ENCODE peak calls at places on chromosomes 11 and 22, in seven cellular contexts. Z is SK-N-SH, M is body of pancreas, G is colonic mucosa, K is kidney, S is pancreas, C is HCT116. D is an unnamed sample. For H3K4me1, the result is how much of the 10 kb centered on the place peaks cover.

GRCh38 chr11:86592659-86593451 is 79.6 kb downstream of the ME3 start:
- DNase-seq in Z (peak), M (peak), G (peak), K (no peak), S (peak), C (peak), D (no peak)

GRCh38 chr22:48736593-48737460 is 1090.8 kb downstream of the BRD1 start:
- DNase-seq in Z (no peak), M (no peak), G (no peak), K (peak), S (no peak), C (no peak), D (no peak)

GRCh38 chr22:37633082-37633692 is 6.3 kb upstream of the SH3BP1 start:
- DNase-seq in Z (no peak), M (no peak), G (no peak), K (no peak), S (no peak), C (no peak), D (no peak)

GRCh38 chr11:114563077-114563476 is 3.4 kb upstream of the NXPE1 start:
- DNase-seq in Z (no peak), M (no peak), G (no peak), K (no peak), S (no peak), C (peak), D (no peak)

GRCh38 chr11:121681536-121681935 is 228.8 kb upstream of the SORL1-AS1 start:
- DNase-seq in Z (no peak), M (no peak), G (no peak), K (no peak), S (no peak), C (no peak), D (no peak)

GRCh38 chr22:43869799-43870198 is 7.5 kb upstream of the SULT4A1 start:
- DNase-seq in Z (no peak), M (no peak), G (no peak), K (no peak), S (no peak), C (no peak), D (no peak)

GRCh38 chr11:121206810-121207209 is 85.8 kb upstream of the SC5D start:
- DNase-seq in Z (no peak), M (no peak), G (no peak), K (no peak), S (no peak), C (no peak), D (no peak)

GRCh38 chr22:47192651-47193437 is 430.4 kb downstream of the TBC1D22A start:
- DNase-seq in Z (no peak), M (no peak), G (peak), K (peak), S (no peak), C (peak), D (no peak)

GRCh38 chr11:105937738-105938137 is 84.3 kb downstream of the MSANTD4 start:
- DNase-seq in Z (no peak), M (no peak), G (no peak), K (no peak), S (no peak), C (peak), D (no peak)

GRCh38 chr22:39569066-39569465 is 1.5 kb upstream of the CACNA1I start:
- DNase-seq in Z (no peak), M (no peak), G (no peak), K (no peak), S (no peak), C (no peak), D (no peak)

GRCh38 chr11:83194284-83195175 is 1.0 kb downstream of the ANKRD42 start:
- DNase-seq in Z (peak), M (peak), G (peak), K (peak), S (peak), C (no peak), D (no peak)

GRCh38 chr11:15114501-15115475 is at the start of gene INSC:
- DNase-seq in Z (peak), M (no peak), G (no peak), K (no peak), S (peak), C (no peak), D (no peak)

GRCh38 chr11:76166314-76166713 is 40.0 kb downstream of the WNT11 start:
- DNase-seq in Z (no peak), M (no peak), G (no peak), K (no peak), S (no peak), C (no peak), D (no peak)

GRCh38 chr11:116312560-116313340 is 460.0 kb downstream of the BUD13 start:
- DNase-seq in Z (peak), M (peak), G (peak), K (peak), S (peak), C (no peak), D (no peak)

GRCh38 chr22:50267591-50268390 is 2.4 kb downstream of the MAPK11 start:
- DNase-seq in Z (peak), M (peak), G (peak), K (no peak), S (peak), C (no peak), D (no peak)

GRCh38 chr11:79428406-79428805 is 12.4 kb downstream of the TENM4 start:
- DNase-seq in Z (no peak), M (no peak), G (no peak), K (no peak), S (no peak), C (no peak), D (no peak)

GRCh38 chr11:106446961-106447360 is 369.5 kb downstream of the AASDHPPT start:
- DNase-seq in Z (no peak), M (no peak), G (no peak), K (no peak), S (no peak), C (no peak), D (no peak)

GRCh38 chr11:126654886-126655806 is 299.7 kb downstream of the ST3GAL4 start:
- DNase-seq in Z (no peak), M (no peak), G (no peak), K (no peak), S (no peak), C (no peak), D (no peak)

GRCh38 chr11:112200252-112200651 is 24.9 kb downstream of the BCO2 start:
- DNase-seq in Z (no peak), M (no peak), G (no peak), K (no peak), S (no peak), C (no peak), D (no peak)

GRCh38 chr22:32996702-32997101 is 61.5 kb downstream of the SYN3 start:
- DNase-seq in Z (no peak), M (no peak), G (no peak), K (peak), S (no peak), C (no peak), D (no peak)

GRCh38 chr11:120482149-120482548 is 29.4 kb upstream of the GRIK4 start:
- DNase-seq in Z (no peak), M (peak), G (no peak), K (no peak), S (no peak), C (peak), D (no peak)

GRCh38 chr11:130131957-130132850 is 27.4 kb upstream of the ST14 start:
- DNase-seq in Z (peak), M (peak), G (peak), K (no peak), S (peak), C (peak), D (no peak)

GRCh38 chr11:58832246-58832645 is 12.3 kb downstream of the GLYATL2 start:
- DNase-seq in Z (no peak), M (no peak), G (peak), K (no peak), S (no peak), C (no peak), D (no peak)

GRCh38 chr11:132058211-132058772 is 687.9 kb downstream of the NTM start:
- DNase-seq in Z (no peak), M (peak), G (no peak), K (no peak), S (no peak), C (no peak), D (no peak)

GRCh38 chr22:50270302-50271010 is at the start of gene MAPK11:
- DNase-seq in Z (peak), M (peak), G (peak), K (peak), S (peak), C (no peak), D (no peak)

GRCh38 chr22:22849640-22850610 is 37.7 kb upstream of the IGLL5 start:
- DNase-seq in Z (no peak), M (no peak), G (no peak), K (no peak), S (no peak), C (no peak), D (no peak)

GRCh38 chr22:23684561-23685031 is 6.2 kb upstream of the RGL4 start:
- DNase-seq in Z (no peak), M (no peak), G (no peak), K (no peak), S (no peak), C (no peak), D (no peak)

GRCh38 chr22:32660292-32660691 is 141.2 kb upstream of the TIMP3 start:
- DNase-seq in Z (peak), M (peak), G (peak), K (no peak), S (peak), C (peak), D (no peak)

GRCh38 chr11:29627541-29627940 is 389.3 kb downstream of the KCNA4 start:
- DNase-seq in Z (no peak), M (no peak), G (no peak), K (no peak), S (no peak), C (no peak), D (no peak)

GRCh38 chr11:27950339-27950738 is 157.6 kb downstream of the KIF18A start:
- DNase-seq in Z (no peak), M (no peak), G (no peak), K (no peak), S (no peak), C (no peak), D (no peak)

GRCh38 chr22:18095101-18095805 is 15.4 kb upstream of the TUBA8 start:
- DNase-seq in Z (no peak), M (no peak), G (no peak), K (no peak), S (no peak), C (no peak), D (no peak)

GRCh38 chr11:122843281-122844150 is 5.2 kb downstream of the CRTAM start:
- DNase-seq in Z (no peak), M (peak), G (no peak), K (no peak), S (no peak), C (no peak), D (no peak)

GRCh38 chr11:114785820-114786219 is 107.5 kb downstream of the NXPE2 start:
- DNase-seq in Z (no peak), M (no peak), G (no peak), K (no peak), S (no peak), C (no peak), D (no peak)

GRCh38 chr11:106821291-106821690 is 197.0 kb downstream of the GUCY1A2 start:
- DNase-seq in Z (no peak), M (no peak), G (no peak), K (no peak), S (no peak), C (no peak), D (no peak)

GRCh38 chr11:117670443-117670842 is 126.6 kb downstream of the DSCAML1 start:
- DNase-seq in Z (no peak), M (no peak), G (no peak), K (no peak), S (no peak), C (no peak), D (no peak)

GRCh38 chr22:48391820-48392219 is 1435.9 kb downstream of the BRD1 start:
- DNase-seq in Z (no peak), M (no peak), G (no peak), K (no peak), S (no peak), C (no peak), D (no peak)

GRCh38 chr22:26903030-26903856 is 245.9 kb downstream of the MIAT start:
- DNase-seq in Z (no peak), M (no peak), G (no peak), K (peak), S (no peak), C (no peak), D (no peak)

DNA sequence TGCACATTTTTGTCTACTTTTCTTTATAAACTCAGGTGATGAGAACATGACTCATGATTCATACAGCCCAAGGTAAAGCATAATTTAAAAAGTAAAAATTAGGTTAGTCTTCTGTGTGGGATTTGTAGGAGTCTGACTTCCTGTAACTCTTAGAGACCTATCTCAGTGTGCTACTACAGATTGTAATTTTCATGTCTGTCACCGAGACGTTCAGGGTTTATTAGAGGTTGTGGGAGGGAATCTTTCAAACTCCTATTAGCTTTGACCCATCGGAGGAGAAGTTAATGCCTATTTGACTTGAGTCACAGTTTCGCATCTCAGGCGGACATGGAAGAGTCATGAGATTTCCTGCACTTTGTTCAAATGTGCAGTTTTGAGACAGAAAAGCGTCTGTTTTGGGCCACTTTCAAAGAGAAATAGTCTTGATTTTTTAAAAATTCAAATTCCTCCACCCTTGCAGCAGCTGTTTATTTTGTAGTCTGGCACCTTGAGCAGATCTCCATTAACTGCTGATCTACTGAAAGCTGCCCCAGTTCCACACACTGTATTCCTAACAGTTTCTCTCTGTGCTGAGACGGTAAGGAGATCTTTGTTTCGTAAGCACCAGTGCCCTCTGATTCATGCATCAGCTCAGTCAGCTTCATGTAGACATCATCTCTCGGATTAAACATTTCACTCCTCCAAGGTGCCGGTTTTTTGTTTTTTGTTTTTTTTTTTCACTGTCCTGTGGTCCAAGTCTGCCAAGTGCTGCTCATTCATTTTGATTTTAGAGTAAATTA is 24.3 kb downstream of the ALKBH3 start:
- DNase-seq in Z (no peak), M (no peak), G (no peak), K (no peak), S (no peak), C (no peak), D (no peak)
- H3K27ac ChIP-seq in Z (peak), M (no peak), G (no peak), K (peak), S (no peak), C (no peak), D (peak)

GRCh38 chr11:5803982-5804381 is 4.7 kb upstream of the OR52N2 start:
- DNase-seq in Z (no peak), M (no peak), G (no peak), K (no peak), S (no peak), C (no peak), D (no peak)

GRCh38 chr11:5807580-5807979 is 1.1 kb upstream of the OR52N2 start:
- DNase-seq in Z (no peak), M (no peak), G (no peak), K (no peak), S (no peak), C (no peak), D (no peak)

GRCh38 chr11:5809905-5810792 is 1.4 kb downstream of the OR52N2 start:
- DNase-seq in Z (no peak), M (no peak), G (no peak), K (no peak), S (no peak), C (no peak), D (no peak)

GRCh38 chr11:5808500-5809121 is at the start of gene OR52N2:
- DNase-seq in Z (peak), M (peak), G (peak), K (peak), S (peak), C (peak), D (peak)

GRCh38 chr11:5809122-5809519 is 397 bp downstream of the OR52N2 start:
- DNase-seq in Z (no peak), M (no peak), G (no peak), K (no peak), S (no peak), C (no peak), D (no peak)
- H3K4me3 ChIP-seq in Z (peak), M (peak), G (peak), K (peak), S (peak), C (no peak), D (peak)

GRCh38 chr11:34044664-34045485 is 6.7 kb upstream of the CAPRIN1 start:
- DNase-seq in Z (no peak), M (peak), G (no peak), K (no peak), S (no peak), C (peak), D (no peak)

GRCh38 chr11:34036456-34036855 is 15.1 kb upstream of the CAPRIN1 start:
- DNase-seq in Z (no peak), M (no peak), G (no peak), K (no peak), S (no peak), C (no peak), D (no peak)

GRCh38 chr11:34040571-34040970 is 11.0 kb upstream of the CAPRIN1 start:
- DNase-seq in Z (no peak), M (no peak), G (no peak), K (no peak), S (no peak), C (no peak), D (no peak)
- H3K4me1 ChIP-seq in Z (under half), M (under half), G (under half), K (under half), S (under half), C (under half), D (under half)

GRCh38 chr22:46046299-46046685 is 69.3 kb upstream of the WNT7B start:
- DNase-seq in Z (no peak), M (no peak), G (no peak), K (peak), S (no peak), C (no peak), D (no peak)
- H3K27ac ChIP-seq in Z (no peak), M (peak), G (peak), K (no peak), S (peak), C (no peak), D (peak)

DNA sequence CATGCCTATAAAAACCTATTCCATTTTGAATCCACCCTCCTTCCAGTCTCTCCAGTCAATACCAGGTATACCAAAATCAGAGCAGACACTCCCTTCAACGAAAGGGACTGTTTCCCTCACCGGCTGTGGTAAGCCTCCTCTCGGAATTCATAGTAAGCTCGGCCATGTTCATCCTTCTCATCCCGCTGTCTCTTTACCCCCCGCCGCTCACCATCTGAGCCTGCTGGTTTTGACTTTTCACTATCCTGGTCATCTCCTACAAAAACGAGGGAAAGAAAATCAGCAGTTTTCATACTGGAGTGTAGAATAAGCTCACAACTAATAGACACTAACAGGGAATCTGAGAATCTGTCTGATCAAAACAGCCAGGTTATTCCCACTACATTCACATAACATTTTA is 3.1 kb downstream of the HNRNPUL2 start:
- DNase-seq in Z (no peak), M (no peak), G (no peak), K (no peak), S (no peak), C (no peak), D (no peak)
- H3K4me3 ChIP-seq in Z (peak), M (no peak), G (no peak), K (peak), S (no peak), C (no peak), D (peak)

GRCh38 chr11:12184696-12185095 is 74.3 kb downstream of the MICAL2 start:
- DNase-seq in Z (no peak), M (no peak), G (no peak), K (no peak), S (no peak), C (no peak), D (no peak)

GRCh38 chr11:12183827-12184620 is 73.6 kb downstream of the MICAL2 start:
- DNase-seq in Z (no peak), M (no peak), G (no peak), K (no peak), S (no peak), C (no peak), D (no peak)

GRCh38 chr11:12185106-12185690 is 74.8 kb downstream of the MICAL2 start:
- DNase-seq in Z (no peak), M (no peak), G (no peak), K (no peak), S (no peak), C (no peak), D (no peak)

GRCh38 chr11:12180257-12181205 is 70.1 kb downstream of the MICAL2 start:
- DNase-seq in Z (no peak), M (no peak), G (no peak), K (no peak), S (no peak), C (no peak), D (no peak)

GRCh38 chr11:12182650-12183511 is 72.5 kb downstream of the MICAL2 start:
- DNase-seq in Z (no peak), M (no peak), G (no peak), K (peak), S (no peak), C (peak), D (no peak)
- H3K4me1 ChIP-seq in Z (under half), M (under half), G (under half), K (under half), S (under half), C (half or more), D (under half)